ENCODE peak calls at places on chromosomes 11 and 22, in five cellular contexts. Z is A549, S is HepG2, G is GM12878, Y is endothelial cell of umbilical vein. R is an unnamed sample.
A peak's percentile ranks its signal among the peaks of the same experiment; 100 is the strongest.

GRCh38 chr11:25039165-25039564 is 542.3 kb downstream of the LUZP2 start:
- DNase-seq in Z (no peak), S (no peak), G (no peak), Y (no peak), R (no peak)

GRCh38 chr22:44497218-44497903 is 672 bp downstream of the RTL6 start:
- DNase-seq in Z (no peak), S (no peak), G (no peak), Y (peak; percentile 16), R (peak; percentile 13)

GRCh38 chr11:71139516-71140205 is 112.7 kb downstream of the SHANK2 start:
- DNase-seq in Z (no peak), S (peak; percentile 9), G (no peak), Y (no peak), R (no peak)

GRCh38 chr11:827861-828167 is at the start of gene CRACR2B:
- DNase-seq in Z (no peak), S (no peak), G (no peak), Y (no peak), R (peak; percentile 79)

GRCh38 chr11:93225642-93226041 is 27.9 kb upstream of the SLC36A4 start:
- DNase-seq in Z (peak; percentile 13), S (no peak), G (no peak), Y (peak; percentile 41), R (peak; percentile 52)

GRCh38 chr11:36132940-36133339 is 156.3 kb downstream of the COMMD9 start:
- DNase-seq in Z (no peak), S (no peak), G (no peak), Y (no peak), R (no peak)

GRCh38 chr11:64100345-64100744 is 64.6 kb downstream of the FLRT1 start:
- DNase-seq in Z (no peak), S (no peak), G (no peak), Y (no peak), R (peak; percentile 57)

GRCh38 chr22:27241430-27242110 is 560.0 kb downstream of the MN1 start:
- DNase-seq in Z (no peak), S (no peak), G (no peak), Y (peak; percentile 83), R (no peak)

GRCh38 chr11:92827132-92827531 is 142.3 kb upstream of the MTNR1B start:
- DNase-seq in Z (no peak), S (no peak), G (no peak), Y (no peak), R (no peak)

GRCh38 chr11:2397005-2397404 is 3.5 kb upstream of the TSSC4 start:
- DNase-seq in Z (no peak), S (no peak), G (no peak), Y (no peak), R (no peak)

GRCh38 chr11:2399488-2400068 is 972 bp upstream of the TSSC4 start:
- DNase-seq in Z (peak; percentile 31), S (no peak), G (no peak), Y (no peak), R (no peak)

GRCh38 chr11:2400069-2400760 is at the start of gene TSSC4:
- DNase-seq in Z (peak; percentile 99), S (peak; percentile 99), G (peak; percentile 99), Y (peak; percentile 100), R (peak; percentile 100)

GRCh38 chr11:2400761-2401435 is 348 bp downstream of the TSSC4 start:
- DNase-seq in Z (no peak), S (no peak), G (no peak), Y (no peak), R (no peak)

GRCh38 chr11:2398664-2399355 is 1.7 kb upstream of the TSSC4 start:
- DNase-seq in Z (no peak), S (no peak), G (no peak), Y (no peak), R (no peak)
- TF ChIP-seq CTCF in Z (no peak), S (peak; percentile 47), G (peak; percentile 3), Y (no peak), R (no peak)

GRCh38 chr11:115197031-115197430 is 307.2 kb downstream of the CADM1 start:
- DNase-seq in Z (no peak), S (no peak), G (no peak), Y (no peak), R (no peak)

GRCh38 chr11:115197433-115197832 is 306.8 kb downstream of the CADM1 start:
- DNase-seq in Z (no peak), S (no peak), G (no peak), Y (no peak), R (no peak)

GRCh38 chr11:115191761-115192160 is 312.5 kb downstream of the CADM1 start:
- DNase-seq in Z (no peak), S (peak; percentile 30), G (no peak), Y (no peak), R (no peak)

GRCh38 chr11:115193931-115194797 is 310.1 kb downstream of the CADM1 start:
- DNase-seq in Z (no peak), S (peak; percentile 21), G (peak; percentile 19), Y (no peak), R (no peak)

DNA sequence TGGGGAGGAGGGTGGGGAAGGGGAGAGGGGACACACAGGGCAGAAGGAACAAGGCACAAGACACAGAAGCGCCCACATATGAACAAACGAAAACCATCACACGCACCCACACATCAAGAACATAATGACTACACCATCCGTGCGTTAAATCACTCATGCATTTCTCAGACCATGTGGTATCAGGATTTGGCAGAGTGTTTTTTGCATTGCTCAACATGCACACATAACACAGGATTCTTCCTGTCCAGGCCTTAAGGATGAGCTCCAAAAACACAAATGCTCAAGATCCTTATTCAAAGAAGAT is 309.5 kb downstream of the CADM1 start:
- DNase-seq in Z (no peak), S (no peak), G (peak; percentile 21), Y (no peak), R (no peak)
- TF ChIP-seq MYC in Z (no peak), S (no peak), G (no peak), Y (no peak), R (no peak)

GRCh38 chr22:35792501-35792900 is 74.8 kb downstream of the APOL5 start:
- DNase-seq in Z (no peak), S (no peak), G (no peak), Y (no peak), R (no peak)
- TF ChIP-seq CTCF in Z (no peak), S (no peak), G (no peak), Y (no peak), R (no peak)

GRCh38 chr22:38504731-38505594 is 1.1 kb downstream of the DDX17 start:
- DNase-seq in Z (no peak), S (peak; percentile 53), G (no peak), Y (peak; percentile 55), R (peak; percentile 72)
- TF ChIP-seq MYC in Z (no peak), S (no peak), G (no peak), Y (no peak), R (no peak)

GRCh38 chr11:22668005-22668796 is 1.8 kb downstream of the GAS2 start:
- DNase-seq in Z (no peak), S (no peak), G (no peak), Y (no peak), R (no peak)

GRCh38 chr11:22669368-22669767 is 3.0 kb downstream of the GAS2 start:
- DNase-seq in Z (no peak), S (no peak), G (no peak), Y (no peak), R (no peak)

GRCh38 chr11:22671751-22672150 is 5.3 kb downstream of the GAS2 start:
- DNase-seq in Z (no peak), S (no peak), G (no peak), Y (no peak), R (no peak)

GRCh38 chr11:22666700-22667439 is 459 bp downstream of the GAS2 start:
- DNase-seq in Z (no peak), S (peak; percentile 53), G (no peak), Y (peak; percentile 2), R (no peak)

GRCh38 chr11:22670803-22671202 is 4.4 kb downstream of the GAS2 start:
- DNase-seq in Z (no peak), S (peak; percentile 39), G (no peak), Y (peak; percentile 44), R (peak; percentile 9)
- TF ChIP-seq CTCF in Z (peak; percentile 16), S (peak; percentile 72), G (peak; percentile 33), Y (no peak), R (no peak)

R was measured in NB4.